ENCODE peak calls at places on chromosomes 6 and 20, in six cellular contexts. Z is K562, Q is endothelial cell of umbilical vein, E is GM12878, Y is H1, R is HepG2. N is an unnamed sample.

GRCh38 chr20:51159303-51159702 is 136.4 kb upstream of the KCNG1 start:
- DNase-seq in Q (no peak), R (no peak), Y (no peak), E (no peak), Z (no peak), N (no peak)

GRCh38 chr6:105902401-105903031 is 183.6 kb upstream of the PRDM1 start:
- DNase-seq in Q (no peak), Z (no peak), Y (no peak), E (no peak), R (no peak), N (no peak)

GRCh38 chr6:13355043-13355945 is 27.0 kb upstream of the TBC1D7 start:
- DNase-seq in Y (no peak), E (peak), R (peak), Q (peak), Z (peak), N (peak)

GRCh38 chr6:137315081-137315480 is 95.9 kb upstream of the IFNGR1 start:
- DNase-seq in E (no peak), Z (no peak), R (peak), Q (no peak), Y (no peak), N (no peak)

GRCh38 chr6:111030008-111031006 is 48.5 kb downstream of the RPF2 start:
- DNase-seq in Q (no peak), R (no peak), E (no peak), Y (no peak), Z (no peak), N (no peak)

GRCh38 chr6:152049502-152049901 is 242.0 kb downstream of the ESR1 start:
- DNase-seq in Y (no peak), E (no peak), R (no peak), Z (no peak), Q (no peak), N (no peak)

GRCh38 chr6:50655848-50656453 is 57.4 kb upstream of the TFAP2D start:
- DNase-seq in Z (peak), E (no peak), Q (peak), Y (no peak), R (peak), N (no peak)

GRCh38 chr6:115221185-115221584 is 839.5 kb downstream of the FRK start:
- DNase-seq in Y (peak), Q (no peak), Z (no peak), R (no peak), E (no peak), N (no peak)

GRCh38 chr6:96926425-96926824 is 1.9 kb downstream of the KLHL32 start:
- DNase-seq in Z (peak), Y (no peak), R (no peak), E (no peak), Q (no peak), N (no peak)

DNA sequence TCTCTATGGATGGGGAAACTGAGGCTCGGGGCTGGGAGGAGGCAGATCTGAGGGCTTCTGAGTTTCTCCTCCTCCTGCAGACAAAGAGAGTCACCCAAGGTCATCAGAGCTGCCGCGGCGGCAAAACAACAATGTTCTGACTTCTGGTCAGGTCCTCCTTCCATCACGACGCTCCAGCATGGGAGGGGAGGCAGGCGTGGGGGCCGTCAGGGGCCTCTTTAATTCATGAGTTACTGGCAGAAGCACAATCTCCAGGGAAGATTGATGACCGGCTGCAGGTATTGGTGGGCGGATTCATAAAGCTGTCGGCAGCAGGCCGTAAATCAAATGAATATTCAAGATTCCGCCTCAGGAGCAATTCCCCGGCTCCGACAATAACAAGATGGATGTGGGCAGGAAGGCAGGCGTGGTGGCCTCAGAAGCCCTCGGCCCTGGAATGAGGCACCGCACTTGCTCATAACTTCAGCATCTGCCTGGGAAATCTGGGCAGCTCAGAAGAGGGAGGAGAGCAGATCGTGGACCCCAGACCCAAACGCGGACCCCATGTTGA is 19.1 kb downstream of the PCK1 start:
- DNase-seq in Y (no peak), R (no peak), Z (no peak), E (no peak), Q (peak), N (no peak)
- TF ChIP-seq EZH2 in Y (no peak), R (no peak), Z (no peak), E (no peak), Q (peak), N (no peak)

GRCh38 chr6:43515808-43516207 is 918 bp downstream of the YIPF3 start:
- DNase-seq in Q (no peak), E (no peak), R (no peak), Y (no peak), Z (no peak), N (no peak)

GRCh38 chr6:43520097-43520496 is 3.2 kb downstream of the POLR1C start:
- DNase-seq in Q (no peak), Y (no peak), R (no peak), Z (no peak), E (no peak), N (no peak)

GRCh38 chr6:43517503-43518357 is 841 bp downstream of the POLR1C start:
- DNase-seq in E (no peak), Q (peak), Y (no peak), Z (no peak), R (no peak), N (no peak)

GRCh38 chr6:43516367-43516696 is 394 bp downstream of the YIPF3 start:
- DNase-seq in Q (no peak), Y (no peak), Z (no peak), E (no peak), R (no peak), N (no peak)

GRCh38 chr6:43516697-43517502 is at the start of the genes POLR1C and YIPF3:
- DNase-seq in Y (peak), R (peak), Z (peak), E (peak), Q (peak), N (peak)
- TF ChIP-seq POLR2A in Y (no peak), R (peak), Z (peak), E (peak), Q (peak), N (peak)

GRCh38 chr6:158039178-158039557 is 57.5 kb downstream of the SYNJ2 start:
- DNase-seq in Q (no peak), E (no peak), Y (no peak), R (no peak), Z (no peak), N (no peak)
- H3K9ac ChIP-seq in Q (peak), E (no peak), Y (no peak), R (peak), Z (peak), N (peak)

GRCh38 chr20:2872304-2873009 is 824 bp upstream of the PTPRA start:
- DNase-seq in Y (no peak), R (peak), E (peak), Q (peak), Z (peak), N (no peak)
- TF ChIP-seq EZH2 in Y (peak), R (no peak), E (no peak), Q (no peak), Z (no peak), N (no peak)

GRCh38 chr6:27145731-27146455 is 101.6 kb upstream of the PRSS16 start:
- DNase-seq in E (peak), Q (peak), Z (no peak), Y (no peak), R (peak), N (peak)
- TF ChIP-seq POLR2A in E (peak), Q (peak), Z (peak), Y (peak), R (peak), N (peak)

GRCh38 chr20:19974621-19975435 is 42.3 kb upstream of the NAA20 start:
- DNase-seq in R (no peak), Z (no peak), E (no peak), Y (no peak), Q (peak), N (no peak)
- H3K9ac ChIP-seq in R (no peak), Z (no peak), E (no peak), Y (no peak), Q (peak), N (no peak)

DNA sequence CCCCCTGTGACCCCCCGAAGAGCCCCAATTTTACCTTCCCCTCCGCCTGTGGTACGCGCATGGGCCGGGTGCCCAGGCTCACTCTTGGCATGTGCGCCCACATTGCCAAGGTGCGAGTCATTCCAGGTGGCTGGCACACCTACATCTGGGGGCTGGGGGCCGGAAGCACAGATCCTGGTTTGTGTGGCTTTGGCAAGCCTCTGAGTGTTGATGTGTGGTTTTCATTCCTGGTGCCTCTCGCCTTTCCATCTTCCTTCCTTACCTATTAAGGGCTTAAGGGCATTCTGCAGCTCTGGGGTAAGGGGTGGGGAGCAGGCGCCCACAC is 380 bp upstream of the RNF39 start:
- DNase-seq in Q (no peak), Z (no peak), Y (no peak), R (no peak), E (no peak), N (no peak)
- TF ChIP-seq EZH2 in Q (no peak), Z (no peak), Y (no peak), R (no peak), E (no peak), N (no peak)

N was measured in HCT116.